ENCODE peak calls at places on chromosome 18, in nine cellular contexts. X is prostate gland, W is neural progenitor cell, Z is thoracic aorta, L is heart right ventricle, D is vagina, C is A673, M is fibroblast of lung, F is ascending aorta. V is an unnamed sample.

GRCh38 chr18:73688851-73689659 is 458.6 kb downstream of the FBXO15 start:
- DNase-seq in W (peak), F (no peak), Z (no peak), M (peak), X (no peak), L (no peak), D (no peak), C (peak), V (no peak)

GRCh38 chr18:616380-616995 is 19.7 kb downstream of the CLUL1 start:
- DNase-seq in X (no peak), Z (no peak), L (no peak), D (no peak), F (no peak), C (peak), M (peak), W (peak), V (no peak)

GRCh38 chr18:74980669-74981068 is 228.3 kb downstream of the PTGR3 start:
- DNase-seq in Z (no peak), L (no peak), D (no peak), W (no peak), M (no peak), X (no peak), F (no peak), C (no peak), V (no peak)

GRCh38 chr18:77108001-77108692 is 24.4 kb downstream of the MBP start:
- DNase-seq in W (peak), M (peak), L (no peak), X (no peak), F (no peak), Z (no peak), C (no peak), D (no peak), V (peak)

GRCh38 chr18:48599391-48599790 is 60.6 kb downstream of the CTIF start:
- DNase-seq in L (no peak), C (no peak), Z (no peak), M (no peak), X (no peak), F (no peak), W (no peak), D (no peak), V (no peak)

GRCh38 chr18:4119127-4119648 is 335.9 kb downstream of the DLGAP1 start:
- DNase-seq in D (no peak), X (no peak), F (no peak), M (no peak), W (peak), Z (no peak), L (no peak), C (no peak), V (no peak)

GRCh38 chr18:76459687-76460350 is 35.2 kb downstream of the ZNF516 start:
- DNase-seq in C (peak), M (peak), X (peak), F (no peak), L (no peak), W (no peak), D (peak), Z (peak), V (peak)

GRCh38 chr18:2933995-2934394 is 78.9 kb downstream of the LPIN2 start:
- DNase-seq in M (no peak), D (no peak), C (no peak), Z (no peak), W (no peak), F (no peak), L (no peak), X (no peak), V (no peak)

GRCh38 chr18:26073742-26074141 is 16.7 kb downstream of the SS18 start:
- DNase-seq in F (no peak), C (no peak), X (no peak), M (peak), W (no peak), L (no peak), Z (no peak), D (no peak), V (no peak)

GRCh38 chr18:55018602-55019001 is 59.3 kb upstream of the CCDC68 start:
- DNase-seq in Z (no peak), F (no peak), C (peak), D (no peak), M (peak), W (no peak), L (no peak), X (no peak), V (no peak)

GRCh38 chr18:158128-159036 is at the start of gene USP14:
- DNase-seq in X (peak), W (peak), C (peak), M (peak), L (peak), D (no peak), Z (peak), F (peak), V (peak)

GRCh38 chr18:58369616-58370015 is 259.3 kb downstream of the ALPK2 start:
- DNase-seq in Z (no peak), D (no peak), L (no peak), F (no peak), C (no peak), W (no peak), M (no peak), X (no peak), V (no peak)
- TF ChIP-seq CTCF in Z (no peak), D (no peak), L (no peak), F (no peak), C (no peak), W (no peak), M (no peak), X (no peak), V (no peak)

GRCh38 chr18:7198326-7198725 is 32.6 kb upstream of the LRRC30 start:
- DNase-seq in C (no peak), X (no peak), D (no peak), F (no peak), L (no peak), Z (no peak), M (no peak), W (no peak), V (peak)

GRCh38 chr18:7205346-7205745 is 25.5 kb upstream of the LRRC30 start:
- DNase-seq in Z (no peak), W (no peak), D (no peak), L (no peak), F (no peak), C (no peak), M (peak), X (no peak), V (no peak)

GRCh38 chr18:7206231-7206630 is 24.7 kb upstream of the LRRC30 start:
- DNase-seq in D (no peak), W (no peak), L (no peak), X (no peak), F (no peak), M (no peak), C (no peak), Z (no peak), V (no peak)

GRCh38 chr18:7201096-7201495 is 29.8 kb upstream of the LRRC30 start:
- DNase-seq in Z (no peak), W (no peak), X (no peak), M (no peak), C (no peak), D (no peak), L (no peak), F (no peak), V (no peak)

DNA sequence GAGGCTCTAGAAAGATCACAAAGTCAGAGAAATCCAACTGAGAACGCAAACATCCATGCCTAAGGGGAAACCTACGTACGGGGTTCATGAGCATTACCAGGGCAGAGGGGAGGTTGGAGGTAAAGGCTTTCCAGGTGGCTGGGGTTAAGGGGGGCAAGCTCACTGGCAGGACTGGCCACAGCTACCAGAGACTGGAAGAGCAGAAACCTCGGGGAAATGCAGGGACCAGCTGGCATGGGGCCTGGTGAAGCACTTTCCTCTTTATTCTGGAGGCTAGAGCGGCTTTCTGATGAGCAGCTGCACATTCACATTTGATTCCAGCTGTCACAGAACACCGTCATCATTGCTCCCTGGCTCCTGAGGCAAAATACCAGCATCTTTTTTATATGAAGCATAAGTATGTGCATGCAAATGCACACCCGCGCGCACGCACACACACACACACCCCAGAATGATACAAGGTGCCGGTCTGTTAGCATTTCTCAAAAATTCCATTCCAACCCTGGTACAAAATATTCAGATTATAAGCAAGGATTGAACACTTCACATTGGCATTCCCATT is 28.7 kb upstream of the LRRC30 start:
- DNase-seq in Z (no peak), C (no peak), L (no peak), F (no peak), M (no peak), W (no peak), X (no peak), D (no peak), V (peak)
- H3K27ac ChIP-seq in Z (no peak), C (no peak), L (no peak), F (no peak), M (no peak), W (no peak), X (no peak), D (no peak), V (peak)

DNA sequence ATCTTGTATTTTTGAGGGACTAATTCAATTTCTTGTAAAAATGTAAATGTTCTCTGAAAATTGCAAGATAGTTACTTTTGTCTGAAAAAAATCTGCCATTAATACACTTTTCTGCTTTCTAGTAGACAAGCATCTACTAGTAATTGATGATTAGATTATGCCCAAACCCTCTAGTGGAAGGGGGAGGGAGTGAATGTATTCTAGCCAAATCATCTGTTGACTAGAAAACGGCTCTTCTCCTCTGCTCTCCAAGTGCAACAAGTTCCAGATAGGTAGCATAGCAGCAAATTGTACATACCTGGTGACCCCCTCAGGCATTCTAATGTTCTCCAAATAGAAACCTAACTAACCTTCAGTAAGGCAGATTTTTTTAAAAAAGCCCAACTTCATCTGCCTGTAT is 58.6 kb downstream of the RELCH start:
- DNase-seq in W (no peak), L (no peak), Z (no peak), F (no peak), C (no peak), X (no peak), D (no peak), M (no peak), V (no peak)
- TF ChIP-seq CTCF in W (peak), L (no peak), Z (no peak), F (no peak), C (peak), X (no peak), D (no peak), M (peak), V (no peak)

GRCh38 chr18:78711316-78711715 is 268.3 kb upstream of the SALL3 start:
- DNase-seq in X (no peak), D (no peak), M (no peak), W (no peak), C (no peak), F (no peak), L (no peak), Z (no peak), V (no peak)

GRCh38 chr18:78713726-78714125 is 265.9 kb upstream of the SALL3 start:
- DNase-seq in X (no peak), L (no peak), D (no peak), W (no peak), M (no peak), F (no peak), Z (no peak), C (no peak), V (no peak)

GRCh38 chr18:78716022-78716421 is 263.6 kb upstream of the SALL3 start:
- DNase-seq in M (no peak), Z (no peak), F (no peak), X (no peak), W (no peak), C (no peak), D (no peak), L (no peak), V (no peak)

GRCh38 chr18:78711971-78712370 is 267.6 kb upstream of the SALL3 start:
- DNase-seq in M (no peak), D (no peak), L (no peak), W (no peak), C (no peak), X (no peak), F (no peak), Z (no peak), V (no peak)

DNA sequence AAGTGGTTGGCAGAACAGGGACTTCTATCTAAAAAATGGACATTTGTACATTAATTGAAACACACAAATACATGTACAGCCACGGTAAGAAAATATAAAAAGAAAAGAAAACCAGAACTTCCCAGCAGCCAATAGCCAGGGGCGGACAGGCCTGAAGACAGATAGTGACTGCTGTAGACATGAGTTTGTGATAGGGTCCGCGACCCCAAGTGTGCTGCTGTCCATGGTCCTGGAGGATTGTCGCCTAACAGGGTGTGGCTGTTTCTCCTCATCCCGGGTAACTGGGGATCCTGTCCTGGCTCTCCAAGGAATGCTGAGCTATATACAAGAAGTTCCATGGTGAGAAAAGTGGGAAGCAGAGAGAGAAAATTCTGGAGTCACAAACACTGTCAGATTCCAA is 266.6 kb upstream of the SALL3 start:
- DNase-seq in X (no peak), W (peak), F (no peak), M (no peak), D (no peak), L (no peak), Z (no peak), C (peak), V (no peak)
- H3K27ac ChIP-seq in X (no peak), W (no peak), F (no peak), M (no peak), D (no peak), L (no peak), Z (no peak), C (no peak), V (no peak)

GRCh38 chr18:46916551-46917107 is 678 bp downstream of the PIAS2 start:
- DNase-seq in M (peak), C (peak), W (no peak), F (no peak), X (peak), D (no peak), L (peak), Z (no peak), V (no peak)

GRCh38 chr18:46915800-46916550 is 1.3 kb downstream of the PIAS2 start:
- DNase-seq in C (no peak), W (no peak), D (no peak), L (no peak), F (no peak), X (no peak), M (no peak), Z (no peak), V (no peak)

GRCh38 chr18:46917808-46918600 is 602 bp downstream of the KATNAL2 start:
- DNase-seq in Z (no peak), W (peak), C (peak), F (no peak), X (peak), D (no peak), M (peak), L (peak), V (peak)

GRCh38 chr18:46920067-46920466 is 2.7 kb downstream of the KATNAL2 start:
- DNase-seq in L (no peak), F (no peak), W (no peak), X (no peak), C (no peak), D (no peak), Z (no peak), M (no peak), V (no peak)

DNA sequence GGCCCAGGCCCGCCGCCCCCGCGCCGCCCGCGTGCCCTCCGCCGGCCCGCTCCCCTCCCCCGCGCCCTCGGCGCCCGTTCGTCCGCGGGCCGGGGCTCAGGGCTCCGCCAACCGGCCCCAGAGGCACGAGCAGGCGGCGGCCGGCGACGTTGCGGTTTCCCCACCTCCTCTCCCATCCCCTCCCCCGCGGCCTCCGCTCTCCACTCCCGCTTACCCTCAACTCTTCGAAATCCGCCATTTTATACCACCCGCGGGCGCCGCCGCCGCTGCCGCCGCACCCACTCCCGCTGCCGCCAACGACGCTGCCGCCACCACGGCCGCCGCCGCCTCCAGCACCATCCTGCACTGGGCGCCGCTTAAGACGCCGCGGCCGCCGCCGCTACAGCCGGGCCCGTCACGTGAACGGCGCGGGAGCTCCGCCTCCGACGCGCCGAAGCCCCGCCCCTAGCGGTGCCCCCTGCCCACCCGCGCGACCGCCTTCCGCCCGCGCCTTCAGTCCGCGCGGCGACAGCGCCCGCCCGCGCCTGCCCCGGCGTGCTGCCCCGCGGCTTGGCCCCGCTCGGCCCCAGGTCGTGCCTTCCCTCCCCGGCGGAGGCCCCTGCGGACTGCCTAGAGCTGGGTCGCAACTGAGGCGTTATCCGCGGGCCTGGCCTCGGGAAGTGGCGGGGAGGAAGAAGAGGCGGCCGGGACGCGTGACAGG is at the start of the genes KATNAL2 and PIAS2:
- DNase-seq in W (peak), D (no peak), L (peak), X (peak), M (peak), C (peak), F (no peak), Z (peak), V (peak)
- TF ChIP-seq CTCF in W (no peak), D (no peak), L (no peak), X (no peak), M (no peak), C (no peak), F (no peak), Z (no peak), V (no peak)

GRCh38 chr18:21701621-21702020 is 3.0 kb downstream of the ABHD3 start:
- DNase-seq in D (no peak), Z (no peak), F (no peak), M (no peak), W (no peak), L (no peak), C (no peak), X (no peak), V (no peak)

GRCh38 chr18:21706386-21706865 is 1.9 kb upstream of the ABHD3 start:
- DNase-seq in M (no peak), F (no peak), L (no peak), W (no peak), C (no peak), D (no peak), Z (no peak), X (no peak), V (no peak)

GRCh38 chr18:21703241-21703820 is 1.2 kb downstream of the ABHD3 start:
- DNase-seq in W (no peak), D (no peak), F (no peak), Z (no peak), M (peak), L (no peak), C (peak), X (peak), V (peak)

GRCh38 chr18:21702602-21703001 is 2.0 kb downstream of the ABHD3 start:
- DNase-seq in L (no peak), W (no peak), F (no peak), Z (no peak), M (peak), D (no peak), X (no peak), C (no peak), V (no peak)

GRCh38 chr18:21704603-21705364 is at the start of gene ABHD3:
- DNase-seq in Z (peak), M (peak), F (peak), C (peak), L (peak), X (peak), D (no peak), W (peak), V (peak)
- H3K27ac ChIP-seq in Z (peak), M (peak), F (peak), C (peak), L (peak), X (peak), D (peak), W (no peak), V (peak)

DNA sequence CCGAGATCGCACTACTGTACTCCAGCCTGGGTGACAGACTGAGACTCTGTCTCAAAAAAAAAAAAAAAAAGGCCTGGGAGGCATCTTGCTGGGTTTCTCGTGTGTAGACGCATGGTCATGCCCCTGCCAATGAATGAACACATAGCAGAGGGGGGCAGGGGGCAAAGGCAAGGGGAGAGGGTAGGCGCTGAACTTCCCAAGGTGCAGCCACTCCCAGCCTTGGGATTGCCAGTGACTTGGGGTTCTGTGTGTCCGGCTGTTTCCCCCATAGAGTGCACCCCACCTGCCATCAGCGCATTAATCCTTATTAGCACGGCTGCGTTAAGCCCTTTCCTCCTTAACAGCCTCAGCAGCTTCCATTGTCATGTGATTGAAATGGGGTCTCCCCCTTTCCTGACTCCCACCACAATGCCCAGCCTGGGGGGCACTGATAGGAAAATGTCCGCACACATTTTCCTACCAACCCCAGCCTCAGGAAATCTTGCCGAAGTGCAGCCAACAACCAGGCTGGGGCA is 225.8 kb downstream of the CELF4 start:
- DNase-seq in Z (no peak), X (no peak), M (no peak), W (no peak), C (no peak), D (no peak), F (no peak), L (no peak), V (no peak)
- TF ChIP-seq CTCF in Z (no peak), X (no peak), M (no peak), W (no peak), C (no peak), D (no peak), F (no peak), L (no peak), V (no peak)

V was measured in thyroid gland.